ENCODE peak calls at places on chromosomes 1 and 21, in eight cellular contexts. P is ureter, R is GM13976, G is glutamatergic neuron, J is NCI-H510A, I is GM23338, C is hypothalamus, B is HT-29. U is an unnamed sample.

GRCh38 chr1:174204697-174205308 is 45.5 kb downstream of the RABGAP1L start:
- DNase-seq in R (no peak), B (peak), G (no peak), J (no peak), I (no peak), C (no peak), P (no peak), U (no peak)

GRCh38 chr1:221816899-221817298 is 75.0 kb upstream of the DUSP10 start:
- DNase-seq in B (no peak), I (peak), C (no peak), P (no peak), G (no peak), J (no peak), R (no peak), U (no peak)

GRCh38 chr21:15400905-15401304 is 328.9 kb upstream of the USP25 start:
- DNase-seq in C (no peak), R (no peak), I (no peak), J (no peak), P (no peak), G (no peak), B (no peak), U (no peak)

GRCh38 chr1:235898126-235898525 is 31.4 kb upstream of the LYST start:
- DNase-seq in B (no peak), J (no peak), R (no peak), G (no peak), C (no peak), P (no peak), I (no peak), U (no peak)

GRCh38 chr1:229225331-229225782 is 45.6 kb upstream of the RAB4A start:
- DNase-seq in B (peak), R (no peak), G (no peak), J (peak), I (no peak), P (peak), C (no peak), U (no peak)

GRCh38 chr21:17829472-17829871 is 10.3 kb upstream of the C21orf91 start:
- DNase-seq in I (no peak), C (no peak), R (no peak), G (no peak), B (no peak), P (no peak), J (no peak), U (no peak)

GRCh38 chr1:61790837-61791236 is 48.6 kb downstream of the PATJ start:
- DNase-seq in P (no peak), I (no peak), G (no peak), J (no peak), R (no peak), C (no peak), B (no peak), U (no peak)

GRCh38 chr1:207810173-207810572 is 58.3 kb downstream of the CD46 start:
- DNase-seq in C (no peak), I (no peak), J (no peak), B (no peak), P (peak), G (no peak), R (no peak), U (no peak)

GRCh38 chr1:101200513-101200912 is 36.3 kb upstream of the S1PR1 start:
- DNase-seq in I (peak), C (no peak), P (no peak), J (no peak), G (no peak), R (no peak), B (no peak), U (peak)

GRCh38 chr1:196678510-196678884 is 26.7 kb downstream of the CFH start:
- DNase-seq in C (no peak), I (no peak), G (no peak), P (no peak), B (no peak), R (no peak), J (no peak), U (peak)

GRCh38 chr21:38467369-38467768 is 30.9 kb downstream of the ERG start:
- DNase-seq in B (no peak), I (no peak), G (no peak), P (no peak), C (no peak), R (no peak), J (no peak), U (no peak)

GRCh38 chr1:170126691-170127090 is 19.1 kb upstream of the NTMT2 start:
- DNase-seq in R (peak), I (peak), G (no peak), B (no peak), C (no peak), P (no peak), J (no peak), U (peak)

U was measured in AG09319.